ENCODE peak calls at places on chromosomes 1 and 21, in eight cellular contexts. S, Z, J, Y, N, P, T and L are unnamed samples.

GRCh38 chr1:46062651-46063319 is 69.6 kb downstream of the PIK3R3 start:
- DNase-seq in S (no peak), Z (peak), J (no peak), Y (no peak), N (no peak), P (no peak), T (peak), L (no peak)

GRCh38 chr1:29282924-29283803 is 46.8 kb downstream of the PTPRU start:
- DNase-seq in S (no peak), Z (peak), J (no peak), Y (no peak), N (no peak), P (no peak), T (no peak), L (no peak)

GRCh38 chr21:45937721-45938452 is 43.7 kb upstream of the COL6A1 start:
- DNase-seq in S (no peak), Z (no peak), J (no peak), Y (no peak), N (no peak), P (no peak), T (no peak), L (no peak)

GRCh38 chr1:231424950-231425805 is 3.1 kb upstream of the EGLN1 start:
- DNase-seq in S (no peak), Z (no peak), J (no peak), Y (peak), N (no peak), P (no peak), T (no peak), L (no peak)

GRCh38 chr1:193558491-193559028 is 372.1 kb upstream of the B3GALT2 start:
- DNase-seq in S (peak), Z (no peak), J (peak), Y (no peak), N (no peak), P (no peak), T (peak), L (no peak)

GRCh38 chr1:9705337-9706098 is 54.0 kb downstream of the PIK3CD start:
- DNase-seq in S (no peak), Z (no peak), J (no peak), Y (no peak), N (no peak), P (no peak), T (peak), L (no peak)

GRCh38 chr1:223844521-223844961 is 1.2 kb downstream of the TP53BP2 start:
- DNase-seq in S (no peak), Z (no peak), J (no peak), Y (no peak), N (peak), P (no peak), T (peak), L (no peak)

GRCh38 chr1:24124980-24125379 is 13.0 kb upstream of the MYOM3 start:
- DNase-seq in S (no peak), Z (no peak), J (no peak), Y (no peak), N (no peak), P (no peak), T (no peak), L (no peak)

GRCh38 chr21:43323244-43324005 is 103.5 kb downstream of the SIK1 start:
- DNase-seq in S (peak), Z (no peak), J (no peak), Y (peak), N (no peak), P (peak), T (no peak), L (no peak)

GRCh38 chr1:98048234-98048633 is 127.4 kb upstream of the DPYD start:
- DNase-seq in S (peak), Z (peak), J (no peak), Y (peak), N (peak), P (peak), T (peak), L (peak)

GRCh38 chr1:33165209-33165608 is 16.6 kb downstream of the TRIM62 start:
- DNase-seq in S (no peak), Z (no peak), J (no peak), Y (no peak), N (no peak), P (no peak), T (no peak), L (no peak)

GRCh38 chr1:72281637-72282270 is 585 bp downstream of the NEGR1 start:
- DNase-seq in S (peak), Z (no peak), J (no peak), Y (no peak), N (no peak), P (peak), T (no peak), L (no peak)

GRCh38 chr1:156898151-156898550 is 4.6 kb downstream of the PEAR1 start:
- DNase-seq in S (no peak), Z (peak), J (no peak), Y (peak), N (no peak), P (no peak), T (peak), L (no peak)

GRCh38 chr1:89022167-89022959 is at the start of gene GBP3:
- DNase-seq in S (no peak), Z (peak), J (no peak), Y (no peak), N (no peak), P (no peak), T (peak), L (no peak)

GRCh38 chr1:101112051-101112770 is 86.6 kb upstream of the DPH5 start:
- DNase-seq in S (peak), Z (no peak), J (no peak), Y (peak), N (peak), P (peak), T (no peak), L (no peak)

GRCh38 chr1:29297476-29297875 is 61.2 kb downstream of the PTPRU start:
- DNase-seq in S (no peak), Z (no peak), J (no peak), Y (no peak), N (no peak), P (no peak), T (no peak), L (peak)

GRCh38 chr1:36950588-36950987 is 83.7 kb downstream of the GRIK3 start:
- DNase-seq in S (no peak), Z (no peak), J (no peak), Y (no peak), N (no peak), P (no peak), T (no peak), L (no peak)

GRCh38 chr1:166884040-166884642 is 8.1 kb upstream of the TADA1 start:
- DNase-seq in S (no peak), Z (peak), J (no peak), Y (peak), N (peak), P (peak), T (peak), L (peak)

GRCh38 chr1:42815938-42816599 is 853 bp upstream of the ERMAP start:
- DNase-seq in S (no peak), Z (peak), J (no peak), Y (no peak), N (no peak), P (no peak), T (peak), L (no peak)

GRCh38 chr1:226629896-226630550 is 81.5 kb downstream of the STUM start:
- DNase-seq in S (no peak), Z (no peak), J (no peak), Y (no peak), N (no peak), P (no peak), T (no peak), L (no peak)

GRCh38 chr1:91555821-91556531 is 55.3 kb downstream of the CDC7 start:
- DNase-seq in S (no peak), Z (peak), J (peak), Y (no peak), N (peak), P (no peak), T (peak), L (no peak)

GRCh38 chr1:174021611-174022079 is 512 bp downstream of the RC3H1 start:
- DNase-seq in S (peak), Z (peak), J (no peak), Y (peak), N (peak), P (no peak), T (peak), L (peak)

GRCh38 chr21:42171091-42172053 is 47.6 kb upstream of the ABCG1 start:
- DNase-seq in S (no peak), Z (peak), J (no peak), Y (peak), N (no peak), P (peak), T (no peak), L (no peak)

GRCh38 chr1:230758705-230759354 is 11.6 kb downstream of the CAPN9 start:
- DNase-seq in S (peak), Z (peak), J (no peak), Y (no peak), N (no peak), P (no peak), T (peak), L (no peak)

GRCh38 chr1:156089704-156090103 is 7.4 kb upstream of the MEX3A start:
- DNase-seq in S (no peak), Z (no peak), J (no peak), Y (no peak), N (no peak), P (no peak), T (no peak), L (no peak)

GRCh38 chr1:227926896-227927885 is 20.5 kb downstream of the WNT9A start:
- DNase-seq in S (no peak), Z (no peak), J (no peak), Y (no peak), N (no peak), P (no peak), T (no peak), L (peak)

GRCh38 chr1:192488058-192488457 is 87.5 kb upstream of the RGS1 start:
- DNase-seq in S (peak), Z (no peak), J (no peak), Y (no peak), N (no peak), P (no peak), T (no peak), L (no peak)

GRCh38 chr21:42375966-42376337 is 9.6 kb upstream of the TFF1 start:
- DNase-seq in S (no peak), Z (no peak), J (no peak), Y (no peak), N (no peak), P (no peak), T (no peak), L (no peak)